ENCODE peak calls at places on chromosome 21, in ten cellular contexts. U, W, A, V, L, N, C, F, B and D are unnamed samples.

GRCh38 chr21:35232545-35233176 is 183.6 kb upstream of the RUNX1 start:
- DNase-seq in B (no peak), N (no peak), C (no peak), W (no peak), F (peak; percentile 75), L (no peak), V (no peak), U (no peak), A (no peak), D (no peak)

GRCh38 chr21:31604591-31605190 is 54.8 kb upstream of the SOD1 start:
- DNase-seq in U (peak; percentile 42), A (peak; percentile 61), V (peak; percentile 66), C (peak; percentile 78), N (peak; percentile 42), L (peak; percentile 20), B (peak; percentile 39), F (peak; percentile 41), W (peak; percentile 72), D (peak; percentile 46)

GRCh38 chr21:46604975-46605758 is at the start of gene S100B:
- DNase-seq in A (no peak), F (no peak), U (no peak), L (no peak), V (no peak), W (no peak), N (no peak), C (no peak), B (no peak), D (no peak)

GRCh38 chr21:28177008-28177603 is 815.6 kb downstream of the LTN1 start:
- DNase-seq in F (no peak), L (no peak), C (no peak), N (no peak), W (no peak), A (no peak), V (no peak), B (no peak), U (no peak), D (no peak)

GRCh38 chr21:18493420-18493819 is 89.8 kb upstream of the TMPRSS15 start:
- DNase-seq in V (no peak), B (no peak), A (no peak), F (peak; percentile 1), C (no peak), U (no peak), N (no peak), W (no peak), L (no peak), D (no peak)

GRCh38 chr21:34805157-34805556 is 136.4 kb downstream of the CLIC6 start:
- DNase-seq in W (no peak), C (no peak), N (no peak), B (no peak), A (no peak), L (no peak), F (no peak), V (no peak), U (no peak), D (no peak)

GRCh38 chr21:33080776-33081175 is 10.8 kb downstream of the OLIG1 start:
- DNase-seq in C (no peak), W (no peak), U (no peak), A (no peak), F (no peak), L (no peak), B (no peak), N (no peak), V (no peak), D (no peak)

GRCh38 chr21:14223365-14223764 is 7.4 kb downstream of the RBM11 start:
- DNase-seq in L (no peak), W (no peak), B (no peak), C (no peak), F (no peak), V (no peak), U (no peak), N (no peak), A (no peak), D (no peak)

GRCh38 chr21:38267136-38267535 is 10.3 kb downstream of the KCNJ15 start:
- DNase-seq in C (no peak), W (no peak), A (no peak), V (no peak), B (no peak), N (no peak), L (no peak), U (no peak), F (no peak), D (no peak)

GRCh38 chr21:28633803-28634572 is 358.7 kb downstream of the LTN1 start:
- DNase-seq in A (peak; percentile 29), N (no peak), W (no peak), B (peak; percentile 68), V (no peak), F (peak; percentile 89), C (no peak), U (peak; percentile 45), L (no peak), D (no peak)

GRCh38 chr21:39625211-39625895 is 12.6 kb downstream of the B3GALT5 start:
- DNase-seq in V (no peak), A (no peak), B (no peak), L (no peak), N (no peak), F (no peak), C (no peak), U (no peak), W (no peak), D (no peak)

GRCh38 chr21:31837613-31838390 is 35.0 kb upstream of the HUNK start:
- DNase-seq in L (no peak), C (no peak), F (no peak), V (no peak), U (no peak), N (no peak), W (no peak), A (no peak), B (no peak), D (no peak)

GRCh38 chr21:26756491-26757159 is 88.6 kb downstream of the ADAMTS1 start:
- DNase-seq in L (no peak), B (no peak), U (no peak), V (no peak), A (no peak), N (no peak), C (no peak), F (peak; percentile 27), W (no peak), D (no peak)

GRCh38 chr21:15775981-15776380 is 46.2 kb downstream of the USP25 start:
- DNase-seq in V (no peak), U (no peak), F (peak; percentile 82), L (peak; percentile 44), N (no peak), C (no peak), W (no peak), B (no peak), A (no peak), D (no peak)

GRCh38 chr21:34126269-34126668 is 52.9 kb downstream of the MRPS6 start:
- DNase-seq in C (no peak), U (no peak), L (no peak), A (no peak), V (no peak), N (no peak), W (no peak), F (peak; percentile 81), B (no peak), D (no peak)

GRCh38 chr21:14213164-14213563 is 2.4 kb upstream of the LIPI start:
- DNase-seq in A (no peak), L (no peak), F (no peak), V (no peak), B (no peak), C (no peak), W (no peak), U (no peak), N (no peak), D (no peak)

GRCh38 chr21:39452207-39452964 is 616 bp downstream of the SH3BGR start:
- DNase-seq in F (peak; percentile 14), A (no peak), C (no peak), V (no peak), L (no peak), W (no peak), N (no peak), U (no peak), B (no peak), D (no peak)

GRCh38 chr21:41726970-41727783 is 39.7 kb downstream of the RIPK4 start:
- DNase-seq in B (peak; percentile 55), V (no peak), F (peak; percentile 93), N (peak; percentile 35), C (no peak), U (peak; percentile 86), A (peak; percentile 69), L (no peak), W (no peak), D (no peak)
- TF ChIP-seq CTCF in B (no peak), V (no peak), F (no peak), N (no peak), C (no peak), U (no peak), A (no peak), L (no peak), W (no peak), D (no peak)

GRCh38 chr21:42545745-42546144 is 32.1 kb downstream of the SLC37A1 start:
- DNase-seq in B (no peak), N (no peak), C (no peak), U (no peak), V (no peak), W (no peak), A (no peak), F (no peak), L (no peak), D (no peak)
- H3K4me3 ChIP-seq in B (no peak overlapping the region), N (no peak overlapping the region), C (no peak overlapping the region), U (no peak overlapping the region), V (no peak overlapping the region), W (no peak overlapping the region), A (no peak overlapping the region), F (no peak overlapping the region), L (no peak overlapping the region), D (no peak overlapping the region)

GRCh38 chr21:36891692-36892091 is 74.8 kb downstream of the HLCS start:
- DNase-seq in L (no peak), B (no peak), V (no peak), U (no peak), C (no peak), N (no peak), A (no peak), F (no peak), W (no peak), D (no peak)
- H3K27ac ChIP-seq in L (no peak overlapping the region), B (no peak overlapping the region), V (no peak overlapping the region), U (no peak overlapping the region), C (no peak overlapping the region), N (peak overlapping the region; percentile 43), A (no peak overlapping the region), F (no peak overlapping the region), W (no peak overlapping the region), D (no peak overlapping the region)

GRCh38 chr21:25424674-25425073 is 182.6 kb downstream of the MRPL39 start:
- DNase-seq in U (no peak), B (no peak), N (no peak), A (no peak), V (no peak), W (no peak), L (no peak), F (no peak), C (no peak), D (no peak)

GRCh38 chr21:25422610-25423608 is 184.4 kb downstream of the MRPL39 start:
- DNase-seq in B (no peak), V (no peak), U (no peak), L (no peak), W (no peak), F (no peak), C (no peak), N (no peak), A (no peak), D (no peak)

GRCh38 chr21:25424045-25424444 is 183.2 kb downstream of the MRPL39 start:
- DNase-seq in C (no peak), B (no peak), L (no peak), F (no peak), U (no peak), A (no peak), N (no peak), V (no peak), W (no peak), D (no peak)

GRCh38 chr21:25420831-25421230 is 186.4 kb downstream of the MRPL39 start:
- DNase-seq in A (no peak), F (no peak), L (no peak), V (no peak), C (no peak), W (no peak), B (no peak), N (no peak), U (no peak), D (no peak)

GRCh38 chr21:25421327-25422028 is 185.8 kb downstream of the MRPL39 start:
- DNase-seq in B (peak; percentile 17), L (peak; percentile 21), U (peak; percentile 29), C (peak; percentile 53), A (no peak), V (no peak), F (no peak), W (peak; percentile 63), N (no peak), D (no peak)
- TF ChIP-seq CTCF in B (peak; percentile 46), L (peak; percentile 66), U (peak; percentile 19), C (peak; percentile 60), A (peak; percentile 57), V (peak; percentile 32), F (no peak), W (peak; percentile 81), N (no peak), D (peak; percentile 25)